ENCODE peak calls at places on chromosomes 12 and 14, in ten cellular contexts. P is amniotic stem cell; X is frontal cortex; Z is activated CD8-positive, alpha-beta memory T cell treated with anti-CD3 and anti-CD28 coated beads, Interleukin-2, amount 50 U/mL, for 48 hours; W is CD8-positive, alpha-beta memory T cell; K is K562; O is GM03348; A is upper lobe of right lung; I is astrocyte of the spinal cord; H is NCI-H2029. F is an unnamed sample.

GRCh38 chr12:46005151-46005797 is 14.9 kb upstream of the SCAF11 start:
- DNase-seq in P (peak), X (no peak), Z (no peak), W (no peak), K (no peak), O (peak), A (no peak), I (no peak), H (no peak), F (no peak)

GRCh38 chr12:85866929-85867776 is 6.9 kb upstream of the NTS start:
- DNase-seq in P (peak), X (no peak), Z (no peak), W (no peak), K (peak), O (peak), A (no peak), I (peak), H (peak), F (no peak)

GRCh38 chr12:34394211-34395055 is 372.1 kb downstream of the ALG10 start:
- DNase-seq in P (no peak), X (no peak), Z (peak), W (no peak), K (peak), O (no peak), A (peak), I (no peak), H (no peak), F (no peak)

GRCh38 chr12:120666577-120667390 is 20.2 kb upstream of the MLEC start:
- DNase-seq in P (no peak), X (no peak), Z (no peak), W (no peak), K (no peak), O (no peak), A (no peak), I (no peak), H (no peak), F (no peak)

GRCh38 chr12:32305163-32305562 is 94.2 kb upstream of the FGD4 start:
- DNase-seq in P (no peak), X (no peak), Z (no peak), W (no peak), K (peak), O (peak), A (no peak), I (peak), H (no peak), F (no peak)

GRCh38 chr12:83197483-83197914 is 510.8 kb downstream of the TMTC2 start:
- DNase-seq in P (no peak), X (no peak), Z (no peak), W (no peak), K (no peak), O (no peak), A (no peak), I (no peak), H (no peak), F (no peak)

GRCh38 chr12:115261691-115262398 is 577.9 kb upstream of the TBX3 start:
- DNase-seq in P (no peak), X (no peak), Z (no peak), W (no peak), K (no peak), O (no peak), A (no peak), I (no peak), H (peak), F (no peak)

GRCh38 chr12:29053567-29053966 is 95.5 kb upstream of the FAR2 start:
- DNase-seq in P (no peak), X (no peak), Z (no peak), W (no peak), K (peak), O (no peak), A (no peak), I (no peak), H (peak), F (no peak)

GRCh38 chr14:68468437-68469207 is 324.2 kb downstream of the ZFP36L1 start:
- DNase-seq in P (no peak), X (no peak), Z (peak), W (peak), K (no peak), O (peak), A (no peak), I (peak), H (no peak), F (no peak)

GRCh38 chr12:94570161-94570560 is 80.2 kb downstream of the TMCC3 start:
- DNase-seq in P (no peak), X (no peak), Z (no peak), W (no peak), K (no peak), O (no peak), A (no peak), I (peak), H (no peak), F (no peak)

GRCh38 chr12:32183646-32184045 is 77.0 kb downstream of the BICD1 start:
- DNase-seq in P (no peak), X (no peak), Z (no peak), W (no peak), K (no peak), O (no peak), A (no peak), I (no peak), H (no peak), F (no peak)

GRCh38 chr12:42586268-42586667 is 3.3 kb downstream of the PRICKLE1 start:
- DNase-seq in P (no peak), X (no peak), Z (no peak), W (no peak), K (no peak), O (no peak), A (no peak), I (no peak), H (no peak), F (no peak)

F was measured in effector memory CD4-positive, alpha-beta T cell.